ENCODE peak calls at places on chromosomes 4 and X, in ten cellular contexts. V is endothelial cell of umbilical vein; I is fibroblast of mammary gland; B is lung microvascular endothelial cell; Q is stimulated activated CD4-positive, alpha-beta T cell treated with anti-CD3 and anti-CD28 coated beads, Interleukin-1b, Interleukin-23, amount 100 ng/mL, for 1 hour; P is mesendoderm; L is tibial nerve; Z is ELF-1; Y is HFFc6; U is HCT116. C is an unnamed sample.

GRCh38 chr4:154349829-154350228 is 141.8 kb downstream of the DCHS2 start:
- DNase-seq in L (no peak), Z (no peak), I (no peak), Y (no peak), P (peak; percentile 54), V (no peak), Q (no peak), U (peak; percentile 13), B (no peak), C (peak; percentile 47)

GRCh38 chr4:75542824-75543223 is 13.0 kb upstream of the ODAPH start:
- DNase-seq in L (no peak), Q (no peak), V (no peak), I (peak; percentile 88), B (peak; percentile 2), Z (no peak), Y (peak; percentile 79), U (no peak), P (no peak), C (no peak)

GRCh38 chr4:5751073-5751917 is 40.3 kb downstream of the EVC start:
- DNase-seq in B (peak; percentile 54), I (peak; percentile 98), P (no peak), L (no peak), V (no peak), U (no peak), Y (peak; percentile 55), Z (no peak), Q (no peak), C (no peak)

GRCh38 chr4:147786031-147786430 is 54.1 kb downstream of the ARHGAP10 start:
- DNase-seq in Y (no peak), B (no peak), U (no peak), Q (no peak), Z (no peak), V (no peak), P (no peak), L (no peak), I (no peak), C (peak; percentile 69)

GRCh38 chr4:3871181-3871852 is 105.1 kb downstream of the ADRA2C start:
- DNase-seq in Q (no peak), I (no peak), U (no peak), Z (peak; percentile 88), V (no peak), Y (no peak), P (peak; percentile 87), L (no peak), B (no peak), C (no peak)

GRCh38 chrX:41348551-41348950 is 14.6 kb downstream of the DDX3X start:
- DNase-seq in Y (no peak), P (no peak), V (no peak), I (no peak), B (no peak), Z (no peak), L (no peak), U (no peak), Q (no peak), C (peak; percentile 14)

GRCh38 chr4:121139533-121140222 is 24.4 kb downstream of the TNIP3 start:
- DNase-seq in Y (peak; percentile 52), B (peak; percentile 72), P (no peak), L (no peak), I (peak; percentile 55), U (no peak), Z (no peak), Q (no peak), V (peak; percentile 77), C (no peak)

GRCh38 chr4:33975996-33976395 is 2268.3 kb downstream of the ARAP2 start:
- DNase-seq in L (no peak), Q (no peak), U (no peak), Z (no peak), B (no peak), P (no peak), Y (no peak), I (peak; percentile 29), V (no peak), C (no peak)

GRCh38 chrX:1323315-1323714 is 13.3 kb upstream of the IL3RA start:
- DNase-seq in B (peak; percentile 64), U (peak; percentile 65), I (no peak), V (peak; percentile 72), Y (peak; percentile 36), P (peak; percentile 89), Z (peak; percentile 86), L (peak; percentile 15), Q (peak; percentile 16), C (peak; percentile 56)

GRCh38 chr4:175807596-175807995 is 4.5 kb downstream of the GPM6A start:
- DNase-seq in L (no peak), I (no peak), V (no peak), P (no peak), Y (no peak), U (no peak), B (no peak), Z (no peak), Q (no peak), C (no peak)

GRCh38 chr4:422587-422986 is 76.4 kb downstream of the ZNF721 start:
- DNase-seq in P (no peak), U (no peak), Y (no peak), L (no peak), B (no peak), I (no peak), Q (no peak), Z (no peak), V (no peak), C (no peak)

GRCh38 chr4:130563185-130563890 is 1467.4 kb downstream of the C4orf33 start:
- DNase-seq in V (peak; percentile 73), Q (no peak), Y (peak; percentile 80), B (no peak), Z (peak; percentile 74), P (peak; percentile 80), L (peak; percentile 41), I (peak; percentile 82), U (peak; percentile 66), C (no peak)

GRCh38 chr4:88737304-88738015 is 39.8 kb upstream of the NAP1L5 start:
- DNase-seq in L (no peak), Y (no peak), Z (no peak), P (peak; percentile 19), B (peak; percentile 21), Q (no peak), V (peak; percentile 31), I (peak; percentile 43), U (no peak), C (no peak)

GRCh38 chr4:68673143-68673542 is 2.7 kb upstream of the UGT2B15 start:
- DNase-seq in P (no peak), B (no peak), I (no peak), U (no peak), Z (no peak), V (no peak), Y (no peak), Q (no peak), L (no peak), C (no peak)

GRCh38 chr4:2887343-2887742 is 43.7 kb downstream of the ADD1 start:
- DNase-seq in Y (no peak), V (no peak), P (no peak), I (no peak), Z (no peak), U (no peak), L (no peak), B (no peak), Q (no peak), C (no peak)

GRCh38 chr4:2270341-2271165 is 8.6 kb upstream of the MXD4 start:
- DNase-seq in I (no peak), Q (no peak), B (no peak), Y (no peak), V (no peak), Z (no peak), L (no peak), U (no peak), P (no peak), C (no peak)

GRCh38 chrX:45295587-45295986 is 94.9 kb upstream of the DIPK2B start:
- DNase-seq in Q (no peak), U (peak; percentile 3), P (no peak), B (peak; percentile 52), Z (peak; percentile 23), Y (peak; percentile 31), V (peak; percentile 74), I (peak; percentile 60), L (no peak), C (no peak)

GRCh38 chr4:47662975-47663374 is 174.9 kb downstream of the CORIN start:
- DNase-seq in L (no peak), Q (no peak), P (peak; percentile 40), Z (no peak), B (peak; percentile 20), U (peak; percentile 29), Y (no peak), V (no peak), I (no peak), C (peak; percentile 60)

GRCh38 chrX:38666909-38667308 is 105.6 kb downstream of the TSPAN7 start:
- DNase-seq in Y (no peak), Q (no peak), U (no peak), Z (no peak), P (no peak), B (no peak), I (no peak), V (no peak), L (no peak), C (no peak)

GRCh38 chr4:151753056-151753455 is 7.8 kb downstream of the GATB start:
- DNase-seq in Q (no peak), U (no peak), Y (peak; percentile 40), P (peak; percentile 70), I (no peak), Z (peak; percentile 68), L (no peak), B (peak; percentile 4), V (no peak), C (no peak)

GRCh38 chr4:134906404-134907023 is 704.9 kb upstream of the PABPC4L start:
- DNase-seq in U (no peak), B (no peak), I (no peak), Q (no peak), V (peak; percentile 40), L (no peak), Y (peak; percentile 30), Z (peak; percentile 18), P (peak; percentile 62), C (peak; percentile 21)

GRCh38 chrX:71622347-71623104 is 4.2 kb upstream of the CXCR3 start:
- DNase-seq in Y (no peak), L (peak; percentile 50), I (peak; percentile 56), P (peak; percentile 90), U (peak; percentile 19), Q (no peak), B (peak; percentile 68), V (peak; percentile 67), Z (peak; percentile 83), C (peak; percentile 31)

GRCh38 chr4:182917182-182918043 is at the start of gene DCTD:
- DNase-seq in Z (peak; percentile 80), Y (peak; percentile 33), I (peak; percentile 51), P (peak; percentile 81), U (no peak), L (peak; percentile 63), B (peak; percentile 70), V (peak; percentile 60), Q (peak; percentile 71), C (peak; percentile 93)

GRCh38 chrX:10076765-10077164 is 80.0 kb upstream of the CLCN4 start:
- DNase-seq in Y (no peak), Q (no peak), U (no peak), P (no peak), V (no peak), L (no peak), Z (no peak), B (no peak), I (no peak), C (no peak)

GRCh38 chrX:146707781-146708180 is 101.8 kb upstream of the CXorf51B start:
- DNase-seq in L (no peak), Q (no peak), P (peak; percentile 58), B (no peak), Y (no peak), I (no peak), V (no peak), Z (peak; percentile 91), U (no peak), C (no peak)

GRCh38 chr4:132333723-132334045 is 815.4 kb upstream of the PCDH10 start:
- DNase-seq in B (no peak), P (no peak), Y (peak; percentile 77), L (no peak), Q (no peak), Z (no peak), I (peak; percentile 22), V (no peak), U (no peak), C (no peak)

GRCh38 chrX:68835104-68835442 is 6.3 kb downstream of the EFNB1 start:
- DNase-seq in B (no peak), Y (no peak), I (no peak), U (no peak), V (no peak), Q (no peak), Z (peak; percentile 14), L (no peak), P (no peak), C (no peak)

GRCh38 chr4:4818440-4819212 is 40.8 kb upstream of the MSX1 start:
- DNase-seq in Q (no peak), Z (no peak), I (no peak), L (no peak), B (no peak), Y (no peak), V (no peak), P (no peak), U (no peak), C (no peak)

C was measured in NAMALWA.